ENCODE peak calls at places on chromosomes 11 and 22, in six cellular contexts. D is GM03348; J is RWPE2; W is pancreas; Q is effector memory CD8-positive, alpha-beta T cell; B is choroid plexus epithelial cell. H is an unnamed sample.

GRCh38 chr11:119745776-119746535 is 17.0 kb upstream of the NECTIN1 start:
- DNase-seq in Q (no peak), D (no peak), J (no peak), B (no peak), W (no peak), H (no peak)

GRCh38 chr11:10618490-10618889 is 50.0 kb upstream of the LYVE1 start:
- DNase-seq in J (no peak), Q (no peak), D (no peak), B (no peak), W (no peak), H (no peak)

GRCh38 chr11:43327987-43328386 is 16.2 kb downstream of the API5 start:
- DNase-seq in D (peak), Q (no peak), B (peak), W (no peak), J (no peak), H (no peak)

GRCh38 chr11:35354644-35355043 is 64.7 kb downstream of the SLC1A2 start:
- DNase-seq in J (no peak), D (peak), B (no peak), Q (no peak), W (no peak), H (no peak)

GRCh38 chr11:65506770-65507485 is 8.1 kb downstream of the MALAT1 start:
- DNase-seq in B (peak), D (no peak), J (peak), W (no peak), Q (no peak), H (no peak)

GRCh38 chr11:446886-447285 is 3.2 kb upstream of the PTDSS2 start:
- DNase-seq in Q (no peak), J (peak), D (no peak), B (no peak), W (peak), H (no peak)

GRCh38 chr22:24436553-24436952 is 9.2 kb downstream of the ADORA2A start:
- DNase-seq in D (no peak), W (no peak), B (no peak), J (no peak), Q (no peak), H (no peak)

GRCh38 chr11:132312616-132313210 is 942.3 kb downstream of the NTM start:
- DNase-seq in D (peak), W (no peak), Q (no peak), B (peak), J (no peak), H (no peak)

GRCh38 chr22:43411981-43412807 is at the start of gene MPPED1:
- DNase-seq in J (no peak), W (peak), D (no peak), Q (no peak), B (no peak), H (no peak)

GRCh38 chr22:21448627-21449416 is 18.4 kb upstream of the TMEM191C start:
- DNase-seq in D (no peak), B (no peak), W (peak), Q (no peak), J (peak), H (no peak)

GRCh38 chr22:45604239-45604711 is 67.4 kb upstream of the ATXN10 start:
- DNase-seq in W (no peak), Q (no peak), D (peak), J (no peak), B (peak), H (no peak)

GRCh38 chr11:68533945-68534344 is 73.4 kb downstream of the PPP6R3 start:
- DNase-seq in B (no peak), D (no peak), Q (no peak), J (no peak), W (no peak), H (no peak)

GRCh38 chr11:114822038-114822437 is 143.7 kb downstream of the NXPE2 start:
- DNase-seq in Q (no peak), J (no peak), W (no peak), D (no peak), B (no peak), H (no peak)

GRCh38 chr22:41206719-41207118 is 1.6 kb downstream of the L3MBTL2 start:
- DNase-seq in Q (no peak), B (no peak), J (no peak), D (no peak), W (no peak), H (no peak)

GRCh38 chr11:40118780-40119179 is 1340.7 kb downstream of the LRRC4C start:
- DNase-seq in J (no peak), B (no peak), W (no peak), Q (no peak), D (no peak), H (no peak)

GRCh38 chr11:10908215-10908990 is 50.5 kb upstream of the ZBED5 start:
- DNase-seq in D (peak), Q (no peak), B (peak), J (no peak), W (no peak), H (no peak)

GRCh38 chr11:33987975-33988580 is 63.5 kb upstream of the CAPRIN1 start:
- DNase-seq in Q (peak), D (peak), W (no peak), J (no peak), B (peak), H (peak)

GRCh38 chr22:42949159-42949558 is 65.8 kb downstream of the PACSIN2 start:
- DNase-seq in Q (no peak), J (no peak), B (peak), W (peak), D (peak), H (no peak)